ENCODE peak calls at places on chromosomes 1 and 21, in five cellular contexts. V is CMK; P is GM23338; H is mucosa of descending colon; A is CD8-positive, alpha-beta T cell. W is an unnamed sample.

GRCh38 chr1:170063109-170063826 is 11.2 kb downstream of the KIFAP3 start:
- DNase-seq in A (no peak), V (no peak), P (no peak), H (no peak), W (no peak)

GRCh38 chr1:200990114-200990513 is 33.4 kb downstream of the KIF21B start:
- DNase-seq in V (no peak), P (no peak), A (no peak), H (no peak), W (no peak)

GRCh38 chr1:231359113-231359512 is 21.0 kb downstream of the SPRTN start:
- DNase-seq in V (no peak), P (no peak), H (no peak), A (no peak), W (no peak)

GRCh38 chr1:202074985-202075773 is 47.5 kb upstream of the GPR37L1 start:
- DNase-seq in H (no peak), A (no peak), V (no peak), P (no peak), W (no peak)

GRCh38 chr1:40383095-40383487 is 9.6 kb downstream of the SMAP2 start:
- DNase-seq in P (peak; percentile 76), A (no peak), V (no peak), H (no peak), W (no peak)

GRCh38 chr1:91830242-91831131 is 55.5 kb downstream of the TGFBR3 start:
- DNase-seq in A (no peak), H (peak; percentile 60), V (no peak), P (no peak), W (no peak)

GRCh38 chr1:210617306-210617705 is 288.6 kb downstream of the HHAT start:
- DNase-seq in P (no peak), H (no peak), A (no peak), V (no peak), W (no peak)

GRCh38 chr1:205598841-205599666 is 32.8 kb downstream of the ELK4 start:
- DNase-seq in H (no peak), P (no peak), A (no peak), V (no peak), W (no peak)

GRCh38 chr1:63894627-63895256 is 120.9 kb downstream of the ROR1 start:
- DNase-seq in P (no peak), V (no peak), H (no peak), A (no peak), W (no peak)

GRCh38 chr1:16046865-16047264 is 3.3 kb downstream of the CLCNKB start:
- DNase-seq in A (no peak), V (no peak), H (no peak), P (no peak), W (no peak)

GRCh38 chr1:27522860-27523665 is 33.1 kb upstream of the WASF2 start:
- DNase-seq in H (no peak), V (no peak), P (peak; percentile 74), A (peak; percentile 28), W (peak; percentile 45)

GRCh38 chr1:201893431-201893830 is 4.7 kb downstream of the SHISA4 start:
- DNase-seq in P (no peak), V (no peak), H (no peak), A (no peak), W (no peak)

GRCh38 chr1:69567847-69568434 is at the start of gene LRRC7:
- DNase-seq in V (no peak), P (peak; percentile 61), A (no peak), H (peak; percentile 44), W (no peak)

GRCh38 chr21:29190920-29191319 is 60.5 kb downstream of the MAP3K7CL start:
- DNase-seq in A (no peak), H (no peak), V (no peak), P (no peak), W (no peak)

GRCh38 chr1:214470132-214470531 is 81.3 kb downstream of the PTPN14 start:
- DNase-seq in V (no peak), A (no peak), P (no peak), H (no peak), W (no peak)

GRCh38 chr1:20281801-20282200 is 8.9 kb upstream of the VWA5B1 start:
- DNase-seq in A (no peak), H (no peak), V (no peak), P (no peak), W (no peak)

GRCh38 chr1:37513795-37514349 is 694 bp downstream of the MEAF6 start:
- DNase-seq in A (peak; percentile 16), P (peak; percentile 75), H (peak; percentile 62), V (no peak), W (peak; percentile 44)

GRCh38 chr1:179938752-179939151 is 15.9 kb upstream of the CEP350 start:
- DNase-seq in H (no peak), A (no peak), V (no peak), P (no peak), W (no peak)

GRCh38 chr1:164456272-164456671 is 102.7 kb upstream of the PBX1 start:
- DNase-seq in V (no peak), H (no peak), P (no peak), A (no peak), W (no peak)

GRCh38 chr1:78045850-78046778 is at the start of gene GIPC2:
- DNase-seq in P (peak; percentile 73), A (no peak), H (peak; percentile 76), V (no peak), W (peak; percentile 42)

GRCh38 chr1:17359808-17360207 is 12.2 kb upstream of the PADI6 start:
- DNase-seq in A (no peak), H (no peak), V (no peak), P (no peak), W (no peak)

GRCh38 chr1:213761845-213762407 is 225.8 kb upstream of the PROX1 start:
- DNase-seq in P (peak; percentile 25), A (peak; percentile 6), V (no peak), H (no peak), W (no peak)